ENCODE peak calls at places on chromosome 14, in eight cellular contexts. One of them, this sample, is unnamed.

GRCh38 chr14:106129274-106129673 is 602.9 kb downstream of the TMEM121 start:
- DNase-seq in transverse colon: no peak
- DNase-seq in colonic mucosa: no peak
- DNase-seq in IMR-90: no peak
- DNase-seq in A673: peak; percentile 7
- DNase-seq in OCI-LY7: no peak
- DNase-seq in esophagus squamous epithelium: no peak
- DNase-seq in fibroblast of mammary gland: no peak
- DNase-seq in this sample: no peak

GRCh38 chr14:52949711-52950409 is 990 bp downstream of the FERMT2 start:
- DNase-seq in esophagus squamous epithelium: no peak
- DNase-seq in fibroblast of mammary gland: peak; percentile 64
- DNase-seq in OCI-LY7: no peak
- DNase-seq in transverse colon: no peak
- DNase-seq in IMR-90: peak; percentile 46
- DNase-seq in colonic mucosa: no peak
- DNase-seq in A673: peak; percentile 65
- DNase-seq in this sample: peak; percentile 62

GRCh38 chr14:39218171-39218769 is 15.4 kb upstream of the MIA2 start:
- DNase-seq in A673: no peak
- DNase-seq in transverse colon: no peak
- DNase-seq in IMR-90: peak; percentile 14
- DNase-seq in esophagus squamous epithelium: no peak
- DNase-seq in colonic mucosa: no peak
- DNase-seq in fibroblast of mammary gland: peak; percentile 45
- DNase-seq in OCI-LY7: no peak
- DNase-seq in this sample: no peak

GRCh38 chr14:55381040-55381439 is 30.6 kb downstream of the ATG14 start:
- DNase-seq in esophagus squamous epithelium: no peak
- DNase-seq in fibroblast of mammary gland: no peak
- DNase-seq in IMR-90: peak; percentile 30
- DNase-seq in transverse colon: no peak
- DNase-seq in A673: no peak
- DNase-seq in OCI-LY7: no peak
- DNase-seq in colonic mucosa: no peak
- DNase-seq in this sample: no peak

GRCh38 chr14:71324767-71325272 is 417.6 kb downstream of the PCNX1 start:
- DNase-seq in esophagus squamous epithelium: no peak
- DNase-seq in IMR-90: peak; percentile 38
- DNase-seq in A673: peak; percentile 81
- DNase-seq in OCI-LY7: peak; percentile 60
- DNase-seq in fibroblast of mammary gland: peak; percentile 32
- DNase-seq in transverse colon: peak; percentile 37
- DNase-seq in colonic mucosa: peak; percentile 67
- DNase-seq in this sample: peak; percentile 55

GRCh38 chr14:77088645-77089044 is 9.4 kb upstream of the CIPC start:
- DNase-seq in A673: no peak
- DNase-seq in IMR-90: no peak
- DNase-seq in colonic mucosa: no peak
- DNase-seq in OCI-LY7: no peak
- DNase-seq in fibroblast of mammary gland: no peak
- DNase-seq in transverse colon: no peak
- DNase-seq in esophagus squamous epithelium: no peak
- DNase-seq in this sample: no peak

GRCh38 chr14:100641274-100641860 is 54.1 kb upstream of the BEGAIN start:
- DNase-seq in colonic mucosa: no peak
- DNase-seq in IMR-90: no peak
- DNase-seq in transverse colon: peak; percentile 30
- DNase-seq in A673: no peak
- DNase-seq in fibroblast of mammary gland: no peak
- DNase-seq in OCI-LY7: no peak
- DNase-seq in esophagus squamous epithelium: no peak
- DNase-seq in this sample: no peak

GRCh38 chr14:80653951-80654350 is 287.6 kb downstream of the CEP128 start:
- DNase-seq in transverse colon: no peak
- DNase-seq in colonic mucosa: no peak
- DNase-seq in fibroblast of mammary gland: no peak
- DNase-seq in IMR-90: peak; percentile 16
- DNase-seq in esophagus squamous epithelium: no peak
- DNase-seq in A673: no peak
- DNase-seq in OCI-LY7: no peak
- DNase-seq in this sample: no peak

GRCh38 chr14:84144166-84144565 is 1385.8 kb upstream of the FLRT2 start:
- DNase-seq in transverse colon: no peak
- DNase-seq in esophagus squamous epithelium: no peak
- DNase-seq in IMR-90: peak; percentile 28
- DNase-seq in OCI-LY7: no peak
- DNase-seq in colonic mucosa: no peak
- DNase-seq in fibroblast of mammary gland: no peak
- DNase-seq in A673: no peak
- DNase-seq in this sample: no peak

GRCh38 chr14:22311625-22312024 is 277.4 kb downstream of the DAD1 start:
- DNase-seq in colonic mucosa: no peak
- DNase-seq in IMR-90: no peak
- DNase-seq in fibroblast of mammary gland: no peak
- DNase-seq in esophagus squamous epithelium: no peak
- DNase-seq in A673: no peak
- DNase-seq in OCI-LY7: no peak
- DNase-seq in transverse colon: no peak
- DNase-seq in this sample: no peak

GRCh38 chr14:73267474-73267873 is 30.2 kb downstream of the PAPLN start:
- DNase-seq in colonic mucosa: no peak
- DNase-seq in OCI-LY7: no peak
- DNase-seq in fibroblast of mammary gland: no peak
- DNase-seq in IMR-90: no peak
- DNase-seq in A673: no peak
- DNase-seq in esophagus squamous epithelium: no peak
- DNase-seq in transverse colon: no peak
- DNase-seq in this sample: no peak

GRCh38 chr14:73273799-73274198 is 36.5 kb downstream of the PAPLN start:
- DNase-seq in OCI-LY7: peak; percentile 63
- DNase-seq in fibroblast of mammary gland: no peak
- DNase-seq in esophagus squamous epithelium: no peak
- DNase-seq in IMR-90: no peak
- DNase-seq in colonic mucosa: no peak
- DNase-seq in transverse colon: no peak
- DNase-seq in A673: no peak
- DNase-seq in this sample: no peak

GRCh38 chr14:73266317-73266716 is 29.0 kb downstream of the PAPLN start:
- DNase-seq in esophagus squamous epithelium: no peak
- DNase-seq in transverse colon: no peak
- DNase-seq in IMR-90: no peak
- DNase-seq in fibroblast of mammary gland: no peak
- DNase-seq in OCI-LY7: no peak
- DNase-seq in A673: no peak
- DNase-seq in colonic mucosa: no peak
- DNase-seq in this sample: no peak

GRCh38 chr14:73272393-73272792 is 35.1 kb downstream of the PAPLN start:
- DNase-seq in OCI-LY7: no peak
- DNase-seq in fibroblast of mammary gland: no peak
- DNase-seq in IMR-90: no peak
- DNase-seq in colonic mucosa: no peak
- DNase-seq in transverse colon: no peak
- DNase-seq in esophagus squamous epithelium: no peak
- DNase-seq in A673: no peak
- DNase-seq in this sample: no peak

GRCh38 chr14:73269729-73270651 is 32.7 kb downstream of the PAPLN start:
- DNase-seq in colonic mucosa: peak; percentile 30
- DNase-seq in A673: no peak
- DNase-seq in transverse colon: peak; percentile 58
- DNase-seq in OCI-LY7: peak; percentile 73
- DNase-seq in IMR-90: peak; percentile 18
- DNase-seq in fibroblast of mammary gland: peak; percentile 36
- DNase-seq in esophagus squamous epithelium: no peak
- DNase-seq in this sample: peak; percentile 39
- H3K4me3 ChIP-seq in colonic mucosa: peak overlapping the region; percentile 1
- H3K4me3 ChIP-seq in A673: no peak overlapping the region
- H3K4me3 ChIP-seq in transverse colon: peak overlapping the region; percentile 7
- H3K4me3 ChIP-seq in OCI-LY7: peak overlapping the region; percentile 47
- H3K4me3 ChIP-seq in IMR-90: peak overlapping the region; percentile 21
- H3K4me3 ChIP-seq in fibroblast of mammary gland: no peak overlapping the region
- H3K4me3 ChIP-seq in esophagus squamous epithelium: peak overlapping the region; percentile 27
- H3K4me3 ChIP-seq in this sample: peak overlapping the region; percentile 29

DNA sequence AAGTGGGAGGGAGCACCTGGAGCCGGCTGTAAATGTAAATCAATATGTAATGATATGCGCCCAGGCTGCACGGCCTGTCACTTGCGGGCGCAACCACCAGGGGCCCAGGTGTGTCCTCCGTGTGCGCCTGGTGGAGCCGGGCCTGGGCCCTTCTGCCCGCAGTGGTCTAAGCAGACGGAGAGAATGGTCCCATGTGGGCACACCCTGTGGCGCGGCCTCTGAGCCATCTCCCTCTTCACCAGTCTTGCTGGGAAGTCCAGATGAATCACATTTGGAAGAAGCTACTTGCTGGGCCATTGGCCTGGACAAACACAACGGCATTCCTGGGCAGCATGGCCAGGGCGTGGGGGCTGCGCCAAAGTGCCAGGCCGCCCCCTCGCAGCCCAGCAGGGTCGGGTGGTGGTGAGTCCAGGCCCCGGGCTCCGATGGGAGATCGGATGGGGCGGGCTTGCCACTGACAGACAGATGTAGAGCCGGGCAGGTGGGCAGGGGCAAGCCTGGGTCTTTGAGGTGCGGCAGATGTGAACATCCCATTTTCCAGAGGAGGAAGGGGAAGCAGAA is 193.2 kb upstream of the C14orf180 start:
- DNase-seq in transverse colon: peak; percentile 2
- DNase-seq in fibroblast of mammary gland: no peak
- DNase-seq in A673: no peak
- DNase-seq in colonic mucosa: no peak
- DNase-seq in esophagus squamous epithelium: no peak
- DNase-seq in OCI-LY7: no peak
- DNase-seq in IMR-90: no peak
- DNase-seq in this sample: no peak
- TF ChIP-seq CTCF in transverse colon: no peak
- TF ChIP-seq CTCF in fibroblast of mammary gland: no peak
- TF ChIP-seq CTCF in A673: no peak
- TF ChIP-seq CTCF in colonic mucosa: no peak
- TF ChIP-seq CTCF in esophagus squamous epithelium: no peak
- TF ChIP-seq CTCF in OCI-LY7: no peak
- TF ChIP-seq CTCF in IMR-90: no peak
- TF ChIP-seq CTCF in this sample: no peak

DNA sequence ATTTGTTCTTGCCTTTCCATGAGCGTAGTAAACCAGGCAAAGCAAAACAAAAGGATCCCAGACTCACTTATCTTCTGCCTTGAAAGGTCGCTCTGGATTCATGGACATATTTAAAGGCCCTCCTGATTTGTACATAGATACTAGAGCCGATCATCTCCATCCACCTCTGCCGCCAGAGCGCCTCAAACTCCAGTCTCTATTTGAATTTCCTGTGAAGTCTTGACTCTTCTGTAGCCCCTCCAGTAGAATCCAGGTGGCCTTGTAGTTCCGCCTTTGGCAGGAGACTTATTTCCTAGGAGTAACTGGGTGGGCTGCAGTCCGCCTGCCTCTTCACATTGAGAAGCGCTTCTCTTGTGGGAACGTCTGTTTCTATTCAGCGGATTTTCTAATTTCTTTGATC is 8.8 kb upstream of the SIX1 start:
- DNase-seq in fibroblast of mammary gland: no peak
- DNase-seq in esophagus squamous epithelium: no peak
- DNase-seq in A673: no peak
- DNase-seq in OCI-LY7: peak; percentile 30
- DNase-seq in colonic mucosa: no peak
- DNase-seq in IMR-90: no peak
- DNase-seq in transverse colon: no peak
- DNase-seq in this sample: no peak
- H3K4me3 ChIP-seq in fibroblast of mammary gland: no peak overlapping the region
- H3K4me3 ChIP-seq in esophagus squamous epithelium: no peak overlapping the region
- H3K4me3 ChIP-seq in A673: no peak overlapping the region
- H3K4me3 ChIP-seq in OCI-LY7: peak overlapping the region; percentile 70
- H3K4me3 ChIP-seq in colonic mucosa: peak overlapping the region; percentile 65
- H3K4me3 ChIP-seq in IMR-90: peak overlapping the region; percentile 77
- H3K4me3 ChIP-seq in transverse colon: no peak overlapping the region
- H3K4me3 ChIP-seq in this sample: peak overlapping the region; percentile 78

DNA sequence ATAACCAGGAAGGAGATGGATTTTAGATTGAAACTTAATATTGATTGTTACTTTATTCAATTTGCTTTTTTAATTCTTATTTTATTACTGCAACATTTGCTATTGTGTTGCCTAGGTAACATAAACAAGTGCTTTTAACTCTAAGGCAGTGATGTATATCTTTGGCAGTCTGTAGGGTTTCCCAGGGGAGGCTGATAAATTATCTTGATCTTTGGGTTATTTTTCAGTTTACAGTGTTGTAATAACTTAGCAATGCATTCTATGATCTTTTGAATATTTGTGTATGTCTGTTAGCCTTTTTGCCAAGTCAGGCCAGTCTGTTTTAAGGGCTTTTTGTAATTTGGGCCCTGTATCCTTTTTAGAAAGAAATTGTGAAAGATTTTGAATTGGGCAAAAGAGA is 7.8 kb upstream of the DTD2 start:
- DNase-seq in colonic mucosa: no peak
- DNase-seq in OCI-LY7: no peak
- DNase-seq in transverse colon: no peak
- DNase-seq in A673: no peak
- DNase-seq in fibroblast of mammary gland: peak; percentile 69
- DNase-seq in esophagus squamous epithelium: no peak
- DNase-seq in IMR-90: peak; percentile 37
- DNase-seq in this sample: peak; percentile 49
- TF ChIP-seq CTCF in colonic mucosa: no peak
- TF ChIP-seq CTCF in OCI-LY7: no peak
- TF ChIP-seq CTCF in transverse colon: no peak
- TF ChIP-seq CTCF in A673: no peak
- TF ChIP-seq CTCF in fibroblast of mammary gland: no peak
- TF ChIP-seq CTCF in esophagus squamous epithelium: no peak
- TF ChIP-seq CTCF in IMR-90: no peak
- TF ChIP-seq CTCF in this sample: no peak